ENCODE peak calls at places on chromosomes 6 and 20, in four cellular contexts. G is heart left ventricle, V is transverse colon, U is K562. Z is an unnamed sample. For H3K36me3, the result is how much of the 10 kb centered on the place peaks cover.

GRCh38 chr20:10982692-10983091 is 308.9 kb upstream of the JAG1 start:
- DNase-seq in U (no peak), V (no peak), G (peak), Z (no peak)

GRCh38 chr20:46546293-46546692 is 4.2 kb downstream of the OCSTAMP start:
- DNase-seq in G (no peak), U (peak), V (no peak), Z (peak)

GRCh38 chr6:157274471-157275226 is 48.7 kb downstream of the TMEM242 start:
- DNase-seq in V (peak), G (peak), U (peak), Z (peak)

GRCh38 chr6:24357336-24358218 is at the start of gene DCDC2:
- DNase-seq in U (no peak), G (no peak), V (peak), Z (peak)

GRCh38 chr6:5866547-5867051 is 140.1 kb downstream of the NRN1 start:
- DNase-seq in V (no peak), G (no peak), U (no peak), Z (no peak)

GRCh38 chr6:134437376-134437775 is 119.5 kb upstream of the SGK1 start:
- DNase-seq in V (peak), G (no peak), U (peak), Z (no peak)

GRCh38 chr6:168368063-168368835 is 48.7 kb upstream of the DACT2 start:
- DNase-seq in U (no peak), G (no peak), V (no peak), Z (no peak)

GRCh38 chr6:41502607-41503434 is 43.4 kb upstream of the FOXP4 start:
- DNase-seq in V (no peak), U (no peak), G (peak), Z (peak)

GRCh38 chr20:39913274-39913673 is 775.8 kb downstream of the MAFB start:
- DNase-seq in G (no peak), V (no peak), U (no peak), Z (no peak)

GRCh38 chr6:6837541-6838080 is 249.1 kb downstream of the LY86 start:
- DNase-seq in V (no peak), U (no peak), G (no peak), Z (no peak)

GRCh38 chr6:87049779-87050178 is 45.1 kb downstream of the CGA start:
- DNase-seq in V (no peak), G (no peak), U (no peak), Z (no peak)

GRCh38 chr6:138377844-138378243 is at the start of gene SMIM28:
- DNase-seq in G (peak), U (no peak), V (no peak), Z (no peak)

GRCh38 chr20:52783769-52784168 is 188.4 kb upstream of the TSHZ2 start:
- DNase-seq in G (no peak), V (no peak), U (peak), Z (peak)

GRCh38 chr6:111784423-111784822 is 88.8 kb downstream of the FYN start:
- DNase-seq in G (no peak), U (no peak), V (no peak), Z (no peak)

GRCh38 chr6:157764346-157765068 is 58.5 kb upstream of the SNX9 start:
- DNase-seq in G (peak), U (peak), V (peak), Z (no peak)

GRCh38 chr20:53926428-53927028 is 143.9 kb downstream of the BCAS1 start:
- DNase-seq in V (peak), U (peak), G (no peak), Z (no peak)

GRCh38 chr6:21593412-21593926 is at the start of gene SOX4:
- DNase-seq in U (peak), V (peak), G (peak), Z (peak)

GRCh38 chr6:14022673-14023072 is 94.9 kb upstream of the CD83 start:
- DNase-seq in V (no peak), U (no peak), G (no peak), Z (no peak)

GRCh38 chr6:154276810-154277577 is 79.6 kb downstream of the IPCEF1 start:
- DNase-seq in V (no peak), G (no peak), U (peak), Z (peak)

GRCh38 chr6:135346747-135347146 is 150.8 kb downstream of the AHI1 start:
- DNase-seq in V (no peak), U (no peak), G (no peak), Z (no peak)

GRCh38 chr6:17871836-17872235 is 115.6 kb downstream of the KIF13A start:
- DNase-seq in V (no peak), U (no peak), G (no peak), Z (no peak)

GRCh38 chr20:63665708-63666107 is 7.6 kb downstream of the RTEL1 start:
- DNase-seq in G (no peak), U (no peak), V (no peak), Z (no peak)

GRCh38 chr20:63667858-63668257 is 9.7 kb downstream of the RTEL1 start:
- DNase-seq in G (no peak), V (no peak), U (no peak), Z (peak)

GRCh38 chr20:63664861-63665594 is 6.9 kb downstream of the RTEL1 start:
- DNase-seq in G (no peak), V (no peak), U (no peak), Z (peak)

GRCh38 chr20:63664143-63664851 is 6.2 kb downstream of the RTEL1 start:
- DNase-seq in G (no peak), U (no peak), V (no peak), Z (no peak)

GRCh38 chr20:63668351-63668750 is 10.2 kb downstream of the RTEL1 start:
- DNase-seq in U (no peak), V (no peak), G (no peak), Z (peak)
- H3K36me3 ChIP-seq in U (half or more), V (under half), G (half or more), Z (under half)

DNA sequence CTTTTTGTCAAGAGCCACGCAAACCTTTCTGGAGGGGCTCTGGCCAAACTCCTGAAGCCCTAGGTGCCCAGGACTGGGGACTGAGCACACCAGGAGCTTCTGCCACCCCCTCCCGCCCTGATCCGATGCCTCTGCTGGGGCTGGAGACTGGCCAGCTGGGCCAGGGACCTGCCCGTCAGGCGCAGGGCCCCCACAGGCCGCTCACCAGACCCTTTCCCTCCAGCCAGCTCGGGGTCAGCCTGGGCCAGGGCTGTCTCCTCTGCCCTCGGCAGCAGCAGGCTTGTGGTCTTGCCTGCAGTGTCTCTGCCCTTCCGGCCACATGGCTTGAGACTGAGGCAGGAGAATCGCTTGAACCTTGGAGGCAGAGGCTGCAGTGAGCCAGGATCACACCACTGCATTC is 14.6 kb downstream of the RTEL1 start:
- DNase-seq in V (no peak), G (no peak), U (no peak), Z (no peak)
- H3K36me3 ChIP-seq in V (under half), G (half or more), U (half or more), Z (under half)

DNA sequence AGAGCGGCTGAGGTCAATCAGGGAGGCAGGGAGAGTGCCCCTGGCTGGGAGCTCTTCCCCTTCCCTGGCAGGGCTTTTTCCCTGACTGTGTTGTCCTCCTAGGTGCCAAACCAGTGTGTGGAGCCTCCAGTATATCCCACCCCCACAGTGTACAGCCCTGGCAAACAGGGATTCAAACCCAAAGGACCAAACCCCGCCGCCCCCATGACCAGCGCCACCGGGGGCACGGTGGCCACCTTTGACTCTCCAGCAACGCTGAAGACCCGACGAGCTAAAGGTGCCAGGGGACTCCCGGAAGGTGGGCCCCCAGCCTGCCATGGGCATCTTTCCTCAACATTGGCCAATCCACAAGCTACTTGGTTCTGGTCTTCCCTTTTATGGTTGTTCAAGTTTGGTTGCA is 25.2 kb downstream of the ZNF341 start:
- DNase-seq in V (no peak), G (no peak), U (no peak), Z (no peak)
- H3K36me3 ChIP-seq in V (under half), G (half or more), U (under half), Z (under half)

GRCh38 chr6:31781244-31782125 is 4.4 kb upstream of the VWA7 start:
- DNase-seq in G (no peak), V (no peak), U (no peak), Z (no peak)

GRCh38 chr6:31780507-31781243 is 3.5 kb upstream of the VWA7 start:
- DNase-seq in U (no peak), V (no peak), G (no peak), Z (peak)

GRCh38 chr6:31782126-31782941 is 5.2 kb upstream of the VWA7 start:
- DNase-seq in U (no peak), V (no peak), G (no peak), Z (no peak)

GRCh38 chr6:31785475-31785874 is 8.3 kb upstream of the VWA7 start:
- DNase-seq in U (no peak), V (no peak), G (no peak), Z (peak)

GRCh38 chr6:31784270-31784925 is 7.3 kb upstream of the VWA7 start:
- DNase-seq in U (no peak), G (no peak), V (no peak), Z (peak)
- H3K36me3 ChIP-seq in U (half or more), G (half or more), V (under half), Z (under half)

GRCh38 chr20:35005463-35005961 is 49.8 kb downstream of the MYH7B start:
- DNase-seq in V (peak), G (peak), U (no peak), Z (no peak)

GRCh38 chr20:35007413-35007812 is 51.7 kb downstream of the MYH7B start:
- DNase-seq in V (peak), G (peak), U (no peak), Z (peak)

GRCh38 chr20:35007891-35008290 is 52.2 kb downstream of the MYH7B start:
- DNase-seq in U (no peak), V (peak), G (no peak), Z (peak)

GRCh38 chr20:35006009-35006408 is 50.3 kb downstream of the MYH7B start:
- DNase-seq in U (no peak), G (no peak), V (peak), Z (peak)

DNA sequence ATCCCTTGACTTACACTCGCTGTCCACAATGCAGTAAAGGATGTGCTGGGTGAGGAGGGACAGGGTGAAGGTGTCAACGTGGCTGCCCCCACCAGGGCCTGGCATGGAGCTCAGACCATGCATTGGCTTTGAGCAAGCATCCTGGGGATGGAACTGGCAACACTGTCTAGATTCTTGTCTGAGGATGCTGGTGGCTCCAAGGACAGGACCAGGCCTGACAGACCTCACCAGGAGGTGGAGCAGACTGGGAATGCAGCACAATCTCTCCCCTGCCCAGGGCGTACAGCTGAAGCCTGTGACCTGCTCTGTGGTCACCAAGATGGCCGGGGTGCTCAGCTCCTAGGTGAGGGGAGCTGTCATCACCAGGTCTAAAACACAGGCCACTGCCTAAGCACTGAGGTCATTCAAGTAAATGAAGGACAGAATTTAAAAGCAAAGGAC is 50.9 kb downstream of the MYH7B start:
- DNase-seq in V (peak), G (no peak), U (no peak), Z (peak)
- H3K36me3 ChIP-seq in V (half or more), G (half or more), U (half or more), Z (half or more)

GRCh38 chr6:163460307-163460782 is 45.8 kb downstream of the QKI start:
- DNase-seq in V (no peak), G (no peak), U (no peak), Z (no peak)

GRCh38 chr6:163457637-163458561 is 43.4 kb downstream of the QKI start:
- DNase-seq in V (peak), G (peak), U (no peak), Z (no peak)

GRCh38 chr6:163461696-163462095 is 47.2 kb downstream of the QKI start:
- DNase-seq in V (no peak), G (no peak), U (no peak), Z (no peak)

GRCh38 chr6:163459536-163459935 is 45.0 kb downstream of the QKI start:
- DNase-seq in U (no peak), V (no peak), G (no peak), Z (no peak)

DNA sequence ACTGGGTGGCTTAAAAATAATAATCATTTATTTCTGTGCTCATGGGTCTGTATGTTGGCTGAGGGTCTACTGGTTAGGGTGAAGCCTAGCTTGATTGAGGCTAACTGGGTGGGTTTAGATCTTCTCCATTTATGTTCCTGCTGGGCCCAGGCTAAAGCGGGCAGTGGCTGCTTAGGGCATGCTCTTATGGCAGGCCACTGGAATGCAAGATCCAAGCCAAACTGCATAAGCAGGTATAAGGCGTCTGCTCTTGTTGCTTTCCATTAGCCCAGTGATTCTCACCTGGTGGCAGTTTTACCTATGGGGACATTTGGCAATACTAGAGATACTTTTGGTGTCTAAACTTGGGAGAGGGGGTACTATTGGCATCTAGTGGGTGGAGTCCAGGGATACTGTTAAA is 44.5 kb downstream of the QKI start:
- DNase-seq in V (no peak), G (no peak), U (no peak), Z (no peak)
- H3K36me3 ChIP-seq in V (under half), G (under half), U (under half), Z (under half)

DNA sequence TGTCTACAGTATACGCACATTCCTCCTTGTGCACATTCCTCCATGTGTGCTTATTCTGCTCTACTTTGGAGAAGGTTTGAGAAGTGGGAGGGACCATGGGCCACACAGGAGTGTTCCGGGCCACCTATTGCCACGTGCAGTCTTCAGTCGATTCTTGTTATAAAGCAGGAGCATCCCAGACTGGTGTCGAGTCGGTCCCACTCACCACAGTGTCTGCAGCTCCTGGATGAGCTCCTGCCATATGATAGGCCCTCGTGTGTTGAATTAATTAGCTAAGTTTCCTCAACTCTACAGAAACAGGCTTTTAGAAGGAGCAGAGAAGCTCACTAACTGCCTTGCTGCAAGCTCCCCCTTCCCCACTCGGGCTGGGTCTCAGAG is 22.6 kb downstream of the ENTPD6 start:
- DNase-seq in G (no peak), V (no peak), U (no peak), Z (peak)
- H3K36me3 ChIP-seq in G (half or more), V (under half), U (under half), Z (under half)

DNA sequence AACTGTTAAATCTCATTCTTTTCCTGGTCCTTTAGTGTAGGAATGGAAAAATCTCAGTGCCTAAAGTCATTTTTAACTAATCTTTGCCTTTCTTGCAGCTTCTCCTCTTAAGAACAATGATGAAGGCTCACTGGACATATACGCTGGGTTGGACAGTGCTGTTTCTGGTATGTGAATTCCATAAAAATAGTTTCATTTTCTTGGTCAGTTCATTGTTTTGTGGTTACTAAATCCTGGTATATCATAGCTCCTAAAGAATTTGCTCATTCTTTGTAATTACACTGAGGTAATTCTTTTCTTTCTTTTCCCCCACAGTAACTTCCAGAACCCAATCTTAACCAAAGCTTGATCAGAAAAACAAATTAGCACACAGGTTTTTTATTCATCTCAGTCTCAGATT is 23.4 kb downstream of the CASP8AP2 start:
- DNase-seq in V (no peak), U (no peak), G (no peak), Z (no peak)
- H3K36me3 ChIP-seq in V (under half), U (half or more), G (half or more), Z (under half)

Z was measured in H7.